ENCODE peak calls at places on chromosomes 7 and 10, in four cellular contexts. M is tibial nerve, D is SK-N-SH, I is stomach. H is an unnamed sample.

GRCh38 chr7:138649506-138649905 is 51.7 kb downstream of the SVOPL start:
- DNase-seq in M (no peak), D (no peak), I (no peak), H (no peak)

GRCh38 chr7:125074141-125074540 is 144.5 kb upstream of the POT1 start:
- DNase-seq in M (no peak), D (no peak), I (no peak), H (no peak)

GRCh38 chr7:106865130-106866115 is at the start of gene PIK3CG:
- DNase-seq in M (no peak), D (no peak), I (no peak), H (no peak)

GRCh38 chr10:114087255-114087654 is 43.6 kb downstream of the ADRB1 start:
- DNase-seq in M (no peak), D (no peak), I (no peak), H (no peak)

GRCh38 chr7:45138433-45139267 is 18.9 kb upstream of the RAMP3 start:
- DNase-seq in M (no peak), D (no peak), I (no peak), H (no peak)

GRCh38 chr10:93815304-93816091 is 57.8 kb downstream of the LGI1 start:
- DNase-seq in M (no peak), D (peak; percentile 58), I (no peak), H (no peak)

GRCh38 chr10:72254891-72255568 is 18.7 kb upstream of the DDIT4 start:
- DNase-seq in M (peak; percentile 91), D (peak; percentile 84), I (peak; percentile 93), H (peak; percentile 90)

GRCh38 chr7:88001744-88002530 is 67.9 kb downstream of the ADAM22 start:
- DNase-seq in M (no peak), D (no peak), I (no peak), H (no peak)

GRCh38 chr7:1725766-1726630 is 55.9 kb downstream of the ELFN1 start:
- DNase-seq in M (no peak), D (no peak), I (no peak), H (no peak)

GRCh38 chr10:98403812-98404504 is 11.0 kb downstream of the PYROXD2 start:
- DNase-seq in M (no peak), D (no peak), I (no peak), H (no peak)

GRCh38 chr10:14374745-14375445 is 44.2 kb upstream of the FRMD4A start:
- DNase-seq in M (no peak), D (no peak), I (no peak), H (no peak)

GRCh38 chr10:89063465-89063864 is 72.9 kb downstream of the FAS start:
- DNase-seq in M (no peak), D (no peak), I (no peak), H (no peak)

GRCh38 chr10:46284286-46285229 is 2.2 kb upstream of the ANTXRL start:
- DNase-seq in M (peak; percentile 72), D (peak; percentile 95), I (peak; percentile 90), H (peak; percentile 73)

GRCh38 chr10:126905776-126906703 is 812 bp downstream of the DOCK1 start:
- DNase-seq in M (peak; percentile 18), D (peak; percentile 83), I (peak; percentile 33), H (peak; percentile 60)

GRCh38 chr7:132053871-132054270 is 497.4 kb upstream of the PODXL start:
- DNase-seq in M (no peak), D (no peak), I (no peak), H (no peak)

GRCh38 chr7:12139421-12139820 is 71.7 kb upstream of the TMEM106B start:
- DNase-seq in M (no peak), D (no peak), I (no peak), H (no peak)

GRCh38 chr7:106283831-106284515 is 810 bp downstream of the NAMPT start:
- DNase-seq in M (peak; percentile 42), D (no peak), I (peak; percentile 65), H (peak; percentile 74)

GRCh38 chr10:125057158-125058001 is 103.0 kb downstream of the CTBP2 start:
- DNase-seq in M (peak; percentile 76), D (peak; percentile 78), I (no peak), H (peak; percentile 79)

GRCh38 chr7:154929006-154929726 is 73.8 kb downstream of the PAXIP1 start:
- DNase-seq in M (no peak), D (no peak), I (no peak), H (no peak)

GRCh38 chr7:154931906-154932305 is 71.0 kb downstream of the PAXIP1 start:
- DNase-seq in M (no peak), D (no peak), I (no peak), H (no peak)

GRCh38 chr7:154927624-154928125 is 75.2 kb downstream of the PAXIP1 start:
- DNase-seq in M (peak; percentile 98), D (peak; percentile 68), I (peak; percentile 88), H (peak; percentile 59)

GRCh38 chr7:154928136-154929005 is 74.6 kb downstream of the PAXIP1 start:
- DNase-seq in M (peak; percentile 25), D (peak; percentile 58), I (peak; percentile 37), H (peak; percentile 51)
- H3K4me3 ChIP-seq in M (peak overlapping the region; percentile 38), D (peak overlapping the region; percentile 70), I (peak overlapping the region; percentile 62), H (peak overlapping the region; percentile 66)

DNA sequence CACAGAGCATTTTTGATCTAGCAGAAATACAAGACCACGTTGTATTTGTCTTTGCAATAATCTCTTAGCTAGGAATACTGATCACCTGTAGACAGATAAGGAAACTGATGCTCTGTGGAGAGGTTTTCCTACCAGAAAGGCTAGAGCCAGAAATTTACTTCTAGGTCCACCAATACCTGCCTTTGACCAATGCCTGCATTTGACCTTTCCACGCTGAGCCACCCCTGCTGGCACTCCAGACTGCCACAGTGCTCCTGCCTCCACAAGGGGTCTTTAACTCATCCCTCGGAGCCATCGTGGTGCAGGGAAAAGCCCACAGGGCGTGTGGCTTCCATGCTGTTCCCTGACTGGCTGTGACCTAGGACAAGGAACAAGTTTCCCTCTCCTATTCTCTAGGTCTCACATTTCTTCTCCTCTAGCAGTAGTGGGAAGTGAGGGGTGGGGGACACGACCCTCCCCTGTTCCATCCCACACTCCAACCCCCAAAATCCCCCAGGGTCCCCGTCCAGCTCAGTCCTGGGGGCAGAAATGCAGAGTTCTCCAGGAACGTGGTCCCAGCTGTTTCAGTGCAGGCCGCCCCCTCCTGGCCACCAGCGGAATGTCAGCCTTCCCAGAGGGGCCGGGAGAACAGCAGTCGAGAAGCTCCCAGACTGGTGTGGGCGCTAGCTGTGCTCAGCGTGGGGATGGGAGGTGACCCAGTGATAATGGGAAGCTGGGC is 1.4 kb upstream of the ELN start:
- DNase-seq in M (peak; percentile 96), D (peak; percentile 92), I (peak; percentile 77), H (peak; percentile 92)
- TF ChIP-seq EP300 in M (peak; percentile 61), D (no peak), I (no peak), H (no peak)

DNA sequence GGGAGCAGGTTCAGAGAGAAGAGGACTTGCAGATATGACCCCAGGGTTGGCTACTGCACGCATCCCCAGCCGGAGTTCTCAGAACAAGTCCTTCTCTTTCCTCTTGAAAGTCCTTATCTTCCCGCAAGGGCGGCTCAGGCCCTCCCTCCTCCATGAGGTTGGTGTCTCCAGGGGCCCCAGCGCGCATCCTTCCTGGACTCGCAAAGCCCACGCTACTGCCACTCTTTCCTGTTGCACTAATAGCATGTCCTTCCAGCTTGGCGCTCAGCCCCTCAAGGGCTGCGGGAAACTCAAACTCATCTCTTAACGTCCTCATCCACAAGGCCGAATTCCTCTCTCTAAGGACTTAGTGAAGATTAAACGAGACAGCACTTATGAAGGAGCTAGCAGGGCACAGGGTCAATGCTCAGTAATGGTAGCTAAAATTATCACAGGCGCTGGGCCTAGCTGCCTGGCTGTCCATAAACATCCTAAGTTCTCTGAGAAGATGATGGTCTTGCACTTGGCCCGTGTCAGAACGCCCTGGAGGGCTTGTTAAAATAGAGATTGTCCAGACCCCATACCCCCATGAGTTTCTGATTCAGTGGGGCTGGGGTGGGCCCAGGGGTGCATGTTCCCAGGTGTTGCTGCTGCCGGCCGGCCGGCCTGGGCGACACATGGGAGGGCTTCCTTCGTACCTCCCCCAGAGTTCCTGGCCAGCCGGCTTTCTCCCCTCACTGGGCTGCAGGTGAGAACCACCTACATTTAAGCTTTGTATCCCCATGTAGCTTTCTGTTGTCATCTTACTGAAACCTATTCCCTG is 261.4 kb downstream of the COBL start:
- DNase-seq in M (no peak), D (no peak), I (no peak), H (no peak)
- H3K4me3 ChIP-seq in M (no peak overlapping the region), D (no peak overlapping the region), I (no peak overlapping the region), H (no peak overlapping the region)

GRCh38 chr10:97138777-97139317 is 46.9 kb downstream of the SLIT1 start:
- DNase-seq in M (no peak), D (no peak), I (no peak), H (no peak)

GRCh38 chr10:97139651-97140283 is 46.0 kb downstream of the SLIT1 start:
- DNase-seq in M (no peak), D (no peak), I (no peak), H (no peak)

GRCh38 chr10:97140887-97141745 is 44.6 kb downstream of the SLIT1 start:
- DNase-seq in M (no peak), D (peak; percentile 84), I (no peak), H (no peak)

GRCh38 chr10:97138174-97138573 is 47.6 kb downstream of the SLIT1 start:
- DNase-seq in M (no peak), D (no peak), I (no peak), H (no peak)

GRCh38 chr10:97140284-97140846 is 45.4 kb downstream of the SLIT1 start:
- DNase-seq in M (no peak), D (peak; percentile 40), I (no peak), H (no peak)
- TF ChIP-seq EP300 in M (no peak), D (no peak), I (no peak), H (no peak)

DNA sequence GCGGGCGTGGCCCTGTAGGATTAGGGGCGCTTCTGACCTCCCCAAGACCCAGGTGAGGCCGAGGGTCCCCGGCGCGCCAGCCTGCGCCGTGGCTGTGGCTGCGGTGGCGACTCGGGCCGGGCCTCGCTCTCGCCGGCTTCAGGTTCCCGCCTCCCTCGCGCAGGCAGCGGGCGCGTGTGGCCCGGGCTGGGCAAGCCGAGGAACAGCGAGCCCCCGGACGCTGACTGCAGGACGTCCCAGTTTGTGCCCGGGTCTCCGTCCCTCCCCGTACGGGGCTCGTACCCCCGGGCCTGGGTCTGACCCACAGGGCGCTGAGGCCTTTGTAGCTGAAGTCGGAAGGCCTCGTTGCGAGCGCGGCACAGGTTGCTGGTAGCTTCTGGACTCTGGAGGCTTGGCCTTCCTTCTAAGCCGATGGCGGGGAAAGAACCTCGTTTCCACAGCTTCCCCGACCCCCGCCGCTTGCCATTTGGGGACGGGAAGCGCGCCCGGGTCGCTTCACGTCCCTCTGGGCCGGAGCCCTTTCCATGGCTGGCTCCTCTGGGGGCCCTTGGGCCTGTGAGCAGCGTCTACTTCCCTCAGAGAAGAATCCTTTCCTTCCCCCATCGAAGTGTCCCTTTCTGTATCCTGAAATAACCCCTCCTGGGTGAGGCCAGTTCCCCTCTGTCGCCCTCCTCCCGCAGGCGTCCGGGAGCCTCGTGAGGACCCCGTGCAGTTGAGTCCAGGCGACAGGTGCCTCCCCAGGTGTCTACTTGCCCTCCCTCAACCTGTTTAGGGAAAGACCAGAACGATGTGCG is 9.1 kb downstream of the EVX1 start:
- DNase-seq in M (no peak), D (peak; percentile 68), I (no peak), H (no peak)
- H3K4me3 ChIP-seq in M (no peak overlapping the region), D (no peak overlapping the region), I (no peak overlapping the region), H (no peak overlapping the region)

GRCh38 chr7:47145982-47146381 is 435.9 kb downstream of the TNS3 start:
- DNase-seq in M (no peak), D (no peak), I (no peak), H (no peak)
- TF ChIP-seq EP300 in M (no peak), D (no peak), I (no peak), H (no peak)

H was measured in ovary.